ENCODE peak calls at places on chromosome 18, in nine cellular contexts. Y is breast epithelium; R is cardiac muscle cell; V is body of pancreas; P is K562; X is fibroblast of lung; T is CD8-positive, alpha-beta memory T cell; K is pancreas; S is HCT116. C is an unnamed sample. For H3K36me3, the result is how much of the 10 kb centered on the place peaks cover.

GRCh38 chr18:37252342-37252741 is 313.3 kb downstream of the CELF4 start:
- DNase-seq in Y (no peak), T (no peak), X (no peak), R (no peak), P (no peak), V (no peak), K (no peak), S (no peak), C (no peak)

GRCh38 chr18:74251297-74252031 is 40.3 kb downstream of the CYB5A start:
- DNase-seq in V (peak), K (peak), R (no peak), X (peak), P (peak), T (no peak), Y (no peak), S (no peak), C (no peak)

GRCh38 chr18:69401475-69402218 is 959 bp downstream of the DOK6 start:
- DNase-seq in Y (no peak), V (no peak), T (no peak), R (peak), P (no peak), K (no peak), S (no peak), X (peak), C (no peak)

GRCh38 chr18:61333746-61334490 is 688 bp downstream of the CDH20 start:
- DNase-seq in S (no peak), X (peak), P (no peak), K (no peak), T (no peak), V (no peak), R (peak), Y (no peak), C (no peak)

GRCh38 chr18:12079504-12080237 is 14.0 kb upstream of the ANKRD62 start:
- DNase-seq in S (no peak), R (no peak), Y (no peak), V (no peak), P (no peak), X (peak), T (no peak), K (no peak), C (no peak)

GRCh38 chr18:845152-845819 is 33.2 kb upstream of the YES1 start:
- DNase-seq in S (peak), R (no peak), T (no peak), K (peak), V (peak), Y (no peak), P (no peak), X (peak), C (no peak)

GRCh38 chr18:60010513-60010912 is 110.7 kb downstream of the PMAIP1 start:
- DNase-seq in S (no peak), X (no peak), V (no peak), Y (no peak), P (no peak), R (no peak), T (no peak), K (no peak), C (no peak)

GRCh38 chr18:55819448-55819847 is 231.5 kb upstream of the TCF4 start:
- DNase-seq in P (no peak), T (no peak), K (no peak), S (no peak), V (no peak), X (no peak), R (no peak), Y (no peak), C (no peak)

GRCh38 chr18:77059294-77059916 is 73.2 kb downstream of the MBP start:
- DNase-seq in Y (no peak), P (peak), K (no peak), T (no peak), S (peak), X (peak), V (peak), R (peak), C (peak)

GRCh38 chr18:79068299-79068945 is 772 bp upstream of the ATP9B start:
- DNase-seq in R (no peak), Y (no peak), P (no peak), V (peak), S (no peak), T (no peak), K (no peak), X (peak), C (peak)

GRCh38 chr18:79065802-79066201 is 3.4 kb upstream of the ATP9B start:
- DNase-seq in P (no peak), S (no peak), X (no peak), T (no peak), V (no peak), R (no peak), K (no peak), Y (no peak), C (no peak)

GRCh38 chr18:79069792-79070151 is 578 bp downstream of the ATP9B start:
- DNase-seq in T (no peak), R (no peak), P (no peak), Y (no peak), X (no peak), S (no peak), K (no peak), V (no peak), C (no peak)

GRCh38 chr18:79068946-79069791 is at the start of gene ATP9B:
- DNase-seq in X (peak), S (peak), K (peak), V (peak), Y (peak), T (peak), P (peak), R (peak), C (peak)

DNA sequence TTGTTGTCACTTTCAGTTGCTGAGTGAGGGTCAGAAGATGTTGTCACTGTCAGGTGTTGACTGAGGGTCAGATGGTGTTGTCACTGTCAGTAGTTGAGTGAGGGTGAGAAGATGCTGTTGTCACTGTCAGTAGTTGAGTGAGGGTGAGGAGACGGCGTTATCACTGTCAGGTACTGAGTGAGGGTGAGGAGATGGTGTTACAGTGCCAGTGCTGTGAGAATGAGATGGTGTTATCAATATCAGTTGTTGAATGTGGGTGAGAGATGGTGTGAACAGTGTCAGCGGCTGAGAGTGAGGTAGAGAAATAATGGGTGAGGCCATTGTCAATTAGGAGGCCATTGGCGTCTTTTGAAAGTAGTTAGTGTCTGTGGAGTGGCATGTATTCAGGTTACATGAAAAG is 1.6 kb upstream of the ATP9B start:
- DNase-seq in T (no peak), K (no peak), P (no peak), X (no peak), S (no peak), R (no peak), V (no peak), Y (no peak), C (no peak)
- H3K36me3 ChIP-seq in T (under half), K (under half), P (under half), X (under half), S (under half), R (under half), V (under half), Y (under half), C (under half)

GRCh38 chr18:13871701-13872100 is 43.6 kb downstream of the MC2R start:
- DNase-seq in V (no peak), T (no peak), P (no peak), X (no peak), K (no peak), S (no peak), Y (no peak), R (no peak), C (no peak)

GRCh38 chr18:13872373-13872772 is 43.0 kb downstream of the MC2R start:
- DNase-seq in R (no peak), V (no peak), K (no peak), X (no peak), T (no peak), Y (no peak), P (no peak), S (no peak), C (no peak)

GRCh38 chr18:13872932-13873331 is 42.4 kb downstream of the MC2R start:
- DNase-seq in S (no peak), R (no peak), T (no peak), Y (no peak), K (no peak), V (no peak), X (no peak), P (no peak), C (no peak)

GRCh38 chr18:13877133-13877532 is 38.2 kb downstream of the MC2R start:
- DNase-seq in P (no peak), R (no peak), T (no peak), S (no peak), Y (no peak), K (no peak), V (no peak), X (no peak), C (no peak)

DNA sequence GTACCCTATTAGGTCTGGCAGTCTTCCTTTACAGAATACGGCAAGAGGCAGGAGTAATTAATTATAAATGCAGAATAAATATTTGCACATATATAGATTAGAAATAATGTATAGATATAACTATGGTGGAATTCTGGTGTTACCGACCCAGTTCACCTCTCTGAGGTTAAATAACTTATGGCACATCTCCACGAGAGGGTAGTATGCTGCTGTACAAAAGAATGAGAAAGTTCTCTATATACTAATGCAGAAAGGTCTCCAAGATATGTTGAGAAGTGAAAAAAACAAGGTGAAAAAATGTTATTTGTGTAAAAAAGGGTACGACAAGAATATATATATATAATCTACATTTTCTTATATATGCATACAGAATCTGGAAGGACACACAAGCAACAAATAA is 40.8 kb downstream of the MC2R start:
- DNase-seq in K (no peak), T (no peak), X (no peak), R (no peak), S (no peak), V (no peak), Y (no peak), P (no peak), C (no peak)
- H3K36me3 ChIP-seq in K (under half), T (under half), X (under half), R (under half), S (under half), V (under half), Y (under half), P (under half), C (under half)

DNA sequence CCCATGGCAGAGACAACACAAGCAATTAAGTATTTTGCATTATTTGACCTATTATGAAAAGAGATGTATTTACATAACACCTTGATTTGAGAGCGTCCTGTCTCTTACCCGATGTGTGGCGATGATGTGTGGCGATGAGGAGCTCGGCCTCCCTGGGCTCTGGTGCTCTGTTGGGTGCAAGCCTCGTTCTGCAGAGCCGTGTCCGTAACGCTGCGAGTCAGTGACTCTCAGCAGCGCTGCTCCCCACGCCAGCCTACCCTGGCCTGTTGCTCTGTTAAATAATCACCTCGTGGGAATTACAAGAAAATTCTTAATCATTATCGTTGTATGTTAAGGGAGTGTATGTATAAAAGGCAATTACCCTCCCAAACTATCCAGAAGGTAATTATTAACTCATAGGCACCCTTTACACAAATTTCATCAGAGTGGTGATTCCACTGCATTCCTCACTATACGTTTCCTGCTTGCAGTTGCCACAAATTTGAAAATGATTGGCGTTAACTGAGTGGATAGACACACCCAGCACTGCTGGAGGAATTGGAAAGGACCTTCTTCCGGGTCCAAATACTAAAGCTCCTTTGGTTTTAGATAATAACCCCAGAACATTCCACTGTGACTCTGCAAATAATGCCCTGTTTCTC is 52.0 kb upstream of the NFATC1 start:
- DNase-seq in K (no peak), R (no peak), T (no peak), X (no peak), Y (no peak), P (peak), V (no peak), S (no peak), C (no peak)
- H3K36me3 ChIP-seq in K (under half), R (under half), T (under half), X (under half), Y (under half), P (under half), V (under half), S (under half), C (half or more)

GRCh38 chr18:35134190-35134730 is 93.0 kb downstream of the MAPRE2 start:
- DNase-seq in Y (no peak), T (no peak), V (no peak), K (no peak), P (no peak), S (no peak), X (no peak), R (no peak), C (no peak)

GRCh38 chr18:35138773-35139172 is 97.6 kb downstream of the MAPRE2 start:
- DNase-seq in X (no peak), K (no peak), T (no peak), R (peak), S (no peak), Y (no peak), V (no peak), P (no peak), C (no peak)

GRCh38 chr18:35136248-35136647 is 95.0 kb downstream of the MAPRE2 start:
- DNase-seq in X (no peak), Y (no peak), T (no peak), K (no peak), V (no peak), S (no peak), P (peak), R (peak), C (no peak)

GRCh38 chr18:35139517-35139916 is 98.3 kb downstream of the MAPRE2 start:
- DNase-seq in Y (no peak), X (no peak), P (no peak), S (no peak), T (no peak), R (no peak), K (no peak), V (no peak), C (no peak)

GRCh38 chr18:35137632-35138031 is 96.4 kb downstream of the MAPRE2 start:
- DNase-seq in Y (no peak), T (no peak), S (no peak), X (no peak), V (no peak), K (no peak), R (no peak), P (peak), C (no peak)
- H3K36me3 ChIP-seq in Y (under half), T (under half), S (under half), X (under half), V (under half), K (under half), R (under half), P (under half), C (under half)

GRCh38 chr18:27996792-27997191 is 180.1 kb downstream of the CDH2 start:
- DNase-seq in T (no peak), S (no peak), X (peak), K (no peak), Y (no peak), R (no peak), V (no peak), P (no peak), C (no peak)

GRCh38 chr18:27991391-27991790 is 185.5 kb downstream of the CDH2 start:
- DNase-seq in X (peak), Y (no peak), V (no peak), K (no peak), T (no peak), S (no peak), P (no peak), R (no peak), C (no peak)

GRCh38 chr18:27994571-27994970 is 182.4 kb downstream of the CDH2 start:
- DNase-seq in Y (no peak), R (no peak), S (no peak), K (no peak), X (no peak), V (no peak), T (no peak), P (no peak), C (no peak)

DNA sequence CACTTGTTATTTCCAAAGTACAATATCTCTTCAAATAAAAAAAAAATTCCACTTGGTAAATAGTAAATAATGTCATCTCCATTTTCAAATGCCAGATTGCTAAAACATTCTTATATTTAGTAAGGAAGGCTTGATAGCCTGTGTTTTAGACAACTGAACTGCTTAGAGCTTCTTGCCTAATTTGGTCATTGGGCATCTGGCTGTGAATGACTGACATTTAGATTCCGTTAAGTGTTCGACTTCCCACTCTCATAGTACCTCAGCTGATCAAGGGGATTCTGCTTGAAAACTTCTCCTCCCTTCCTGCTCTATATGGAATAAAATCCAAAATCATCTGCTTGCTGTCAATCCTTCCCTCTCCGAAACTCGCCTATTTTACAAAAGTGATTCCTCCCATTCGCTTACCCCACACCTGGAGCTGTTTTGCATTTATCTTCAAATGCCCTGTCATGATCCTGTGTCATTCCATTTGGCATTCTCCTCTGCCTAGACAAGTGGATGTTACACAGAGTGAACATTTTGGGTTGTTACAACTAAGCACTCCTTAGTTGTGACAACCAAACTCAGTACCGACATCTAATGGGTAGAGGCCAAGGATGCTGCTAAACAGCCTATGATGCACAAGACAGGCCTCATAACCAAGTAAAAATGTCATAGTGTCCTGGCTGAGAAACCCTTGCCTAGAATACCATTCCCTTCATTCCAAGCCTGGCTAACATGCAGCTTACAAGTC is 181.0 kb downstream of the CDH2 start:
- DNase-seq in T (no peak), S (no peak), X (no peak), R (peak), V (no peak), Y (no peak), K (no peak), P (no peak), C (no peak)
- H3K36me3 ChIP-seq in T (under half), S (under half), X (under half), R (half or more), V (under half), Y (under half), K (under half), P (under half), C (under half)

GRCh38 chr18:27983780-27984179 is 193.2 kb downstream of the CDH2 start:
- DNase-seq in S (no peak), K (no peak), Y (no peak), T (no peak), V (no peak), X (no peak), P (no peak), R (no peak), C (no peak)
- H3K36me3 ChIP-seq in S (under half), K (under half), Y (under half), T (under half), V (under half), X (under half), P (under half), R (half or more), C (under half)